ENCODE peak calls at places on chromosomes 1 and 21, in six cellular contexts. V is A549, W is GM12878, K is K562, P is HepG2, I is endothelial cell of umbilical vein. U is an unnamed sample.

GRCh38 chr21:45850181-45850580 is 131.4 kb upstream of the COL6A1 start:
- DNase-seq in V (no peak), W (no peak), K (no peak), P (no peak), I (no peak), U (no peak)

GRCh38 chr21:30695956-30696355 is 22.6 kb downstream of the KRTAP21-3 start:
- DNase-seq in V (no peak), W (no peak), K (no peak), P (no peak), I (no peak), U (no peak)

GRCh38 chr1:231053493-231054162 is 13.6 kb upstream of the FAM89A start:
- DNase-seq in V (no peak), W (peak; percentile 4), K (no peak), P (peak; percentile 23), I (peak; percentile 75), U (no peak)

GRCh38 chr21:24011087-24011486 is 1596.2 kb downstream of the MRPL39 start:
- DNase-seq in V (no peak), W (no peak), K (no peak), P (no peak), I (no peak), U (no peak)

GRCh38 chr1:183227963-183228649 is 42.0 kb downstream of the LAMC2 start:
- DNase-seq in V (peak; percentile 71), W (no peak), K (peak; percentile 71), P (peak; percentile 30), I (peak; percentile 54), U (peak; percentile 78)

GRCh38 chr21:31560479-31560878 is 99.0 kb upstream of the SOD1 start:
- DNase-seq in V (no peak), W (no peak), K (no peak), P (no peak), I (no peak), U (no peak)

GRCh38 chr1:143698016-143698415 is 273.8 kb downstream of the FAM72C start:
- DNase-seq in V (peak; percentile 46), W (no peak), K (peak; percentile 74), P (peak; percentile 15), I (no peak), U (peak; percentile 80)

GRCh38 chr1:154353460-154353904 is 28.2 kb downstream of the ATP8B2 start:
- DNase-seq in V (no peak), W (peak; percentile 7), K (peak; percentile 76), P (peak; percentile 65), I (peak; percentile 65), U (peak; percentile 65)

GRCh38 chr1:209839875-209840491 is 12.2 kb downstream of the UTP25 start:
- DNase-seq in V (peak; percentile 87), W (no peak), K (peak; percentile 11), P (peak; percentile 45), I (peak; percentile 99), U (no peak)

GRCh38 chr1:2430592-2430973 is 18.2 kb upstream of the PEX10 start:
- DNase-seq in V (no peak), W (no peak), K (no peak), P (no peak), I (no peak), U (no peak)

GRCh38 chr1:11654571-11655262 is at the start of gene FBXO44:
- DNase-seq in V (no peak), W (no peak), K (peak; percentile 85), P (peak; percentile 62), I (no peak), U (no peak)

GRCh38 chr1:222583079-222583478 is 6.7 kb downstream of the TAF1A start:
- DNase-seq in V (no peak), W (peak; percentile 56), K (no peak), P (no peak), I (no peak), U (peak; percentile 54)

GRCh38 chr1:99465176-99465900 is 180.6 kb upstream of the PALMD start:
- DNase-seq in V (no peak), W (no peak), K (no peak), P (no peak), I (no peak), U (no peak)

GRCh38 chr1:173206816-173207595 is at the start of gene TNFSF4:
- DNase-seq in V (no peak), W (no peak), K (no peak), P (no peak), I (peak; percentile 70), U (peak; percentile 68)

GRCh38 chr21:43311303-43311817 is 115.6 kb downstream of the SIK1 start:
- DNase-seq in V (no peak), W (no peak), K (no peak), P (peak; percentile 68), I (no peak), U (no peak)

GRCh38 chr1:69284508-69284907 is 283.2 kb upstream of the LRRC7 start:
- DNase-seq in V (no peak), W (no peak), K (no peak), P (no peak), I (no peak), U (no peak)

GRCh38 chr1:60911980-60912692 is 170.2 kb upstream of the NFIA start:
- DNase-seq in V (no peak), W (no peak), K (no peak), P (no peak), I (peak; percentile 62), U (no peak)
- TF ChIP-seq MYC in V (no peak), W (no peak), K (no peak), P (no peak), I (no peak), U (no peak)

GRCh38 chr1:42957880-42958487 is 684 bp downstream of the SLC2A1 start:
- DNase-seq in V (peak; percentile 72), W (no peak), K (peak; percentile 95), P (no peak), I (peak; percentile 61), U (peak; percentile 81)
- TF ChIP-seq MYC in V (peak; percentile 34), W (peak; percentile 65), K (peak; percentile 92), P (peak; percentile 97), I (no peak), U (peak; percentile 98)

GRCh38 chr1:14746393-14746792 is 147.9 kb downstream of the KAZN start:
- DNase-seq in V (no peak), W (no peak), K (no peak), P (no peak), I (no peak), U (no peak)
- TF ChIP-seq MYC in V (no peak), W (no peak), K (no peak), P (no peak), I (no peak), U (no peak)

GRCh38 chr1:214397497-214397896 is 116.5 kb downstream of the SMYD2 start:
- DNase-seq in V (no peak), W (no peak), K (no peak), P (no peak), I (no peak), U (no peak)

GRCh38 chr1:214398490-214398889 is 117.5 kb downstream of the SMYD2 start:
- DNase-seq in V (no peak), W (no peak), K (no peak), P (no peak), I (no peak), U (no peak)

GRCh38 chr1:214402583-214403216 is 121.7 kb downstream of the SMYD2 start:
- DNase-seq in V (no peak), W (no peak), K (no peak), P (no peak), I (peak; percentile 81), U (no peak)

GRCh38 chr1:214401666-214402065 is 120.7 kb downstream of the SMYD2 start:
- DNase-seq in V (no peak), W (no peak), K (no peak), P (no peak), I (no peak), U (no peak)

DNA sequence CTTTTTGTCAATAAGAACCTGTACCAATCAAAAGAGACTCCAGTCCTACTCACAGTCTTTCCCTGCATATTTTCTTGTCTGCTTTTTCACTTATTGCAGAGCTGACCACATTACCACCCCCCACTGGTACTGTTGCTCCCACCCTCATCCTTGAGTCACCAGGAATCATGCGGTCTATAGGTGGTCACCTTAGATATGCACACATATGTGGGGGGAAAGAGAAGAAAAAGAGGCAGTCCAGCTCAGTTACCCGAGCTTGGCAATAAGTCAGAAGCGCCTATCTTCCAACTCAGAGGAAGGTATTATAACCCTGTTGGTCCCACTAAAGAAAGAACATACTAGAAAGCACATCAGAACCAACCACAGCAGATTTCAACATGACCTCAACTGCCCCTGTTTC is 119.2 kb downstream of the SMYD2 start:
- DNase-seq in V (no peak), W (no peak), K (no peak), P (no peak), I (no peak), U (no peak)
- TF ChIP-seq MYC in V (no peak), W (no peak), K (no peak), P (no peak), I (no peak), U (no peak)